ENCODE peak calls at places on chromosome 4, in five cellular contexts. D is hepatocyte, P is HCT116, A is GM23248, N is mammary epithelial cell. Z is an unnamed sample.

GRCh38 chr4:159046683-159047082 is 56.2 kb upstream of the RAPGEF2 start:
- DNase-seq in P (no peak), D (peak; percentile 55), A (no peak), N (no peak), Z (no peak)

GRCh38 chr4:168736831-168737230 is 240.0 kb downstream of the PALLD start:
- DNase-seq in A (no peak), P (no peak), N (no peak), D (no peak), Z (no peak)

GRCh38 chr4:123317211-123317610 is 79.4 kb upstream of the SPRY1 start:
- DNase-seq in P (no peak), N (no peak), D (no peak), A (no peak), Z (no peak)

GRCh38 chr4:16439003-16439402 is 212.7 kb upstream of the TAPT1 start:
- DNase-seq in A (peak; percentile 76), P (no peak), N (no peak), D (no peak), Z (no peak)

GRCh38 chr4:185773419-185773818 is 38.6 kb downstream of the SORBS2 start:
- DNase-seq in A (no peak), N (no peak), P (no peak), D (peak; percentile 59), Z (no peak)

GRCh38 chr4:21885241-21885640 is 63.3 kb downstream of the KCNIP4 start:
- DNase-seq in D (no peak), N (peak; percentile 41), A (peak; percentile 80), P (no peak), Z (no peak)

GRCh38 chr4:48780867-48781219 is 764 bp upstream of the FRYL start:
- DNase-seq in N (no peak), A (peak; percentile 70), D (peak; percentile 52), P (no peak), Z (peak; percentile 44)

GRCh38 chr4:46404961-46405360 is 15.0 kb upstream of the GABRA2 start:
- DNase-seq in P (no peak), A (no peak), N (peak; percentile 17), D (peak; percentile 80), Z (no peak)

GRCh38 chr4:102042843-102043802 is 252.6 kb downstream of the BANK1 start:
- DNase-seq in A (no peak), P (no peak), N (peak; percentile 67), D (no peak), Z (no peak)

GRCh38 chr4:183961772-183962171 is 56.7 kb downstream of the STOX2 start:
- DNase-seq in P (no peak), D (no peak), N (no peak), A (no peak), Z (no peak)

GRCh38 chr4:57442834-57443291 is 332.7 kb upstream of the IGFBP7 start:
- DNase-seq in D (peak; percentile 77), N (peak; percentile 29), A (peak; percentile 52), P (no peak), Z (peak; percentile 38)

GRCh38 chr4:78165758-78166157 is 108.6 kb downstream of the FRAS1 start:
- DNase-seq in P (no peak), N (no peak), D (peak; percentile 37), A (no peak), Z (no peak)

GRCh38 chr4:78168029-78168428 is 110.9 kb downstream of the FRAS1 start:
- DNase-seq in P (no peak), N (no peak), D (no peak), A (no peak), Z (no peak)

GRCh38 chr4:78167510-78167909 is 110.4 kb downstream of the FRAS1 start:
- DNase-seq in P (no peak), A (no peak), N (no peak), D (no peak), Z (no peak)

GRCh38 chr4:78169728-78170127 is 112.6 kb downstream of the FRAS1 start:
- DNase-seq in D (no peak), N (no peak), P (no peak), A (no peak), Z (no peak)

GRCh38 chr4:78166582-78166981 is 109.5 kb downstream of the FRAS1 start:
- DNase-seq in D (no peak), N (peak; percentile 23), P (no peak), A (peak; percentile 14), Z (no peak)
- H2AFZ ChIP-seq in D (no peak overlapping the region), N (no peak overlapping the region), P (no peak overlapping the region), A (no peak overlapping the region), Z (no peak overlapping the region)

GRCh38 chr4:80266902-80267380 is 477 bp downstream of the FGF5 start:
- DNase-seq in P (no peak), D (peak; percentile 11), A (peak; percentile 79), N (peak; percentile 61), Z (no peak)
- TF ChIP-seq EZH2 in P (no peak), D (peak; percentile 80), A (no peak), N (no peak), Z (no peak)

GRCh38 chr4:30767147-30767546 is 47.0 kb downstream of the PCDH7 start:
- DNase-seq in N (no peak), P (peak; percentile 72), D (no peak), A (no peak), Z (no peak)
- H2AFZ ChIP-seq in N (peak overlapping the region; percentile 91), P (no peak overlapping the region), D (no peak overlapping the region), A (no peak overlapping the region), Z (no peak overlapping the region)

DNA sequence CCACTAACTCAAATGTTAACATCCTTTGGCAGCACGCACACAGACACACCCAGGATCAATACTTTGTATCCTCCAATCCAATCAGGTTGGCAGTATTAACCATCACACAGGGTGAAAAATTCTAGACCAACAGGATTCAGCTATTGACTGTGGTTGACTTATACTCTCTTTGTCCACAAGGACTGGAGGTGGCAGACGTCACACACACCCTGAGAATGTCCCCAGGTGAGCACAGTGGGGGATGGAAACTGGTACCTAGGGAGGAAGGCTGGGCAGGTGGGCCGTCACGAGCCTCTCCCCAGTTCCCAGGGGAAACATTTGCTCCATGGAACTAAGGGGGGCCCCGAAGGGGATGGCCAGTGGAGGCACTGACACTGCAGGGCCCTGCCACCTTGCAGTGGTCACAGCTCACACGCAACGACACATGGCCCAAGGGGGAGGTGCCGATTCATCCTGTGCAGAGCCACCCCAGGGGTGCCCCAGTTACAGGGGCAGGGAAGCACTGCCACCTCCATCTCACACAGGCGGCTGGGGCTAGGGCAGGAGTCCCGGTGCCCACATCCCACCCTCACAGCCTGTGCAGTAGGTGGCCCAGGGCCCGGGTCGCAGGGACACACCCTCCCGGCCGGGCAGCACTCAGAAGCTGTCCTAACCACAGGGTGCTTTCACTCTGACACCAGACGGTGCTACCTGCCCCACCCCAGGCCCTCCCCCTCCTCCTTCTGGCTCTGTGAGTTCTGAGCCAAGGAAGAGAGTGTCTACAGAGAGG is 17.4 kb downstream of the ZFYVE28 start:
- DNase-seq in A (no peak), D (no peak), N (no peak), P (no peak), Z (no peak)
- TF ChIP-seq EZH2 in A (no peak), D (no peak), N (no peak), P (no peak), Z (no peak)

Z was measured in PC-9.